ENCODE peak calls at places on chromosomes 13 and 19, in four cellular contexts. Z is stimulated activated CD8-positive, alpha-beta memory T cell treated with anti-CD3 and anti-CD28 coated beads, Interleukin-4, amount 100 ng/mL, for 4 hours; R is mucosa of gallbladder; O is NCI-H1105 treated with DMSO at 0.1 percent for 48 hours. L is an unnamed sample.

GRCh38 chr13:51861728-51862300 is at the start of gene CCDC70:
- DNase-seq in Z (no peak), R (no peak), O (no peak), L (no peak)

GRCh38 chr19:5178051-5178450 is 162.6 kb downstream of the PTPRS start:
- DNase-seq in Z (no peak), R (no peak), O (no peak), L (no peak)

GRCh38 chr19:17260842-17261325 is 3.7 kb downstream of the USHBP1 start:
- DNase-seq in Z (peak), R (peak), O (peak), L (peak)

GRCh38 chr19:14337510-14337909 is 43.7 kb upstream of the ADGRE5 start:
- DNase-seq in Z (no peak), R (no peak), O (no peak), L (peak)

GRCh38 chr13:79988573-79988972 is 352.4 kb downstream of the SPRY2 start:
- DNase-seq in Z (no peak), R (no peak), O (no peak), L (no peak)

GRCh38 chr13:36837354-36838092 is 18.5 kb downstream of the RFXAP start:
- DNase-seq in Z (no peak), R (no peak), O (no peak), L (no peak)

GRCh38 chr19:6062274-6062673 is 48.0 kb downstream of the RFX2 start:
- DNase-seq in Z (peak), R (peak), O (no peak), L (no peak)

GRCh38 chr19:34475026-34475974 is 6.3 kb upstream of the WTIP start:
- DNase-seq in Z (no peak), R (no peak), O (no peak), L (no peak)

GRCh38 chr19:58479303-58479702 is 3.2 kb downstream of the ZNF446 start:
- DNase-seq in Z (no peak), R (no peak), O (no peak), L (no peak)

GRCh38 chr13:87376081-87376480 is 295.1 kb upstream of the SLITRK5 start:
- DNase-seq in Z (no peak), R (no peak), O (no peak), L (no peak)

GRCh38 chr13:101785858-101786257 is 333.4 kb downstream of the ITGBL1 start:
- DNase-seq in Z (no peak), R (peak), O (peak), L (peak)

GRCh38 chr13:50467156-50467814 is 376.2 kb downstream of the DLEU7 start:
- DNase-seq in Z (no peak), R (no peak), O (no peak), L (no peak)

GRCh38 chr19:4606921-4607678 is 32.2 kb upstream of the TNFAIP8L1 start:
- DNase-seq in Z (no peak), R (no peak), O (peak), L (peak)

GRCh38 chr19:17327068-17327653 is 7.5 kb downstream of the ANO8 start:
- DNase-seq in Z (no peak), R (no peak), O (no peak), L (no peak)

GRCh38 chr19:42253245-42254082 is 1.5 kb downstream of the ERF start:
- DNase-seq in Z (peak), R (peak), O (no peak), L (peak)

GRCh38 chr19:54470276-54470887 is 2.7 kb downstream of the CDC42EP5 start:
- DNase-seq in Z (no peak), R (no peak), O (no peak), L (no peak)

GRCh38 chr13:110517505-110518149 is 43.9 kb downstream of the RAB20 start:
- DNase-seq in Z (no peak), R (no peak), O (no peak), L (no peak)

GRCh38 chr19:34962945-34963530 is 991 bp downstream of the ZNF792 start:
- DNase-seq in Z (no peak), R (no peak), O (peak), L (no peak)

GRCh38 chr19:55423225-55423967 is 15.8 kb upstream of the UBE2S start:
- DNase-seq in Z (no peak), R (no peak), O (no peak), L (no peak)

GRCh38 chr19:41478875-41479756 is 36.2 kb downstream of the ERICH4 start:
- DNase-seq in Z (no peak), R (no peak), O (no peak), L (no peak)

GRCh38 chr13:33543631-33544030 is 258.1 kb upstream of the STARD13 start:
- DNase-seq in Z (no peak), R (no peak), O (peak), L (peak)

GRCh38 chr19:18668744-18669523 is 14.5 kb upstream of the CRTC1 start:
- DNase-seq in Z (no peak), R (no peak), O (no peak), L (no peak)

GRCh38 chr13:19818223-19818842 is 35.6 kb upstream of the PSPC1 start:
- DNase-seq in Z (no peak), R (no peak), O (no peak), L (peak)

GRCh38 chr19:49362926-49363264 is 679 bp upstream of the TEAD2 start:
- DNase-seq in Z (no peak), R (no peak), O (no peak), L (no peak)

GRCh38 chr19:44747739-44748425 is 626 bp upstream of the BCL3 start:
- DNase-seq in Z (no peak), R (peak), O (no peak), L (peak)

GRCh38 chr13:110070046-110070445 is 236.9 kb downstream of the COL4A1 start:
- DNase-seq in Z (no peak), R (no peak), O (no peak), L (peak)

L was measured in GM23338.